ENCODE peak calls at places on chromosomes 16 and 17, in ten cellular contexts. M, I, Y, F, V, S, L, X, O and R are unnamed samples.

GRCh38 chr17:39631403-39631802 is 4.7 kb downstream of the PPP1R1B start:
- DNase-seq in M (no peak), I (no peak), Y (no peak), F (peak), V (no peak), S (no peak), L (no peak), X (no peak), O (no peak), R (no peak)

GRCh38 chr16:75264531-75264998 is 13.1 kb upstream of the BCAR1 start:
- DNase-seq in M (no peak), I (peak), Y (no peak), F (no peak), V (no peak), S (peak), L (no peak), X (no peak), O (no peak), R (no peak)

GRCh38 chr16:16073884-16074781 is 124.7 kb downstream of the ABCC1 start:
- DNase-seq in M (no peak), I (peak), Y (no peak), F (peak), V (peak), S (no peak), L (peak), X (no peak), O (peak), R (peak)

GRCh38 chr17:7992516-7992915 is 9.9 kb upstream of the GUCY2D start:
- DNase-seq in M (no peak), I (peak), Y (no peak), F (no peak), V (peak), S (no peak), L (no peak), X (no peak), O (no peak), R (peak)

GRCh38 chr17:40177275-40177874 is at the start of gene RAPGEFL1:
- DNase-seq in M (no peak), I (peak), Y (peak), F (peak), V (peak), S (no peak), L (no peak), X (peak), O (peak), R (peak)

GRCh38 chr16:3152022-3152272 is 17.1 kb downstream of the ZNF213 start:
- DNase-seq in M (no peak), I (no peak), Y (no peak), F (no peak), V (no peak), S (no peak), L (peak), X (no peak), O (no peak), R (no peak)

GRCh38 chr16:80176114-80176513 is 364.7 kb upstream of the DYNLRB2 start:
- DNase-seq in M (no peak), I (peak), Y (no peak), F (no peak), V (peak), S (no peak), L (no peak), X (no peak), O (no peak), R (peak)

GRCh38 chr17:79188048-79188447 is 113.4 kb downstream of the ENGASE start:
- DNase-seq in M (no peak), I (no peak), Y (no peak), F (peak), V (peak), S (no peak), L (no peak), X (peak), O (no peak), R (peak)

GRCh38 chr17:1558401-1558800 is 4.2 kb downstream of the PITPNA start:
- DNase-seq in M (no peak), I (no peak), Y (no peak), F (no peak), V (no peak), S (no peak), L (no peak), X (no peak), O (no peak), R (no peak)

GRCh38 chr16:24639769-24640168 is 89.7 kb upstream of the TNRC6A start:
- DNase-seq in M (no peak), I (no peak), Y (no peak), F (no peak), V (no peak), S (no peak), L (no peak), X (no peak), O (no peak), R (no peak)

GRCh38 chr17:9371019-9371418 is 204.6 kb downstream of the STX8 start:
- DNase-seq in M (no peak), I (peak), Y (no peak), F (no peak), V (peak), S (no peak), L (no peak), X (peak), O (no peak), R (peak)

GRCh38 chr17:44307387-44308186 is 814 bp upstream of the RUNDC3A start:
- DNase-seq in M (no peak), I (peak), Y (no peak), F (peak), V (peak), S (no peak), L (no peak), X (peak), O (no peak), R (peak)

GRCh38 chr17:30323262-30323894 is 10.5 kb downstream of the TMIGD1 start:
- DNase-seq in M (no peak), I (no peak), Y (no peak), F (no peak), V (peak), S (no peak), L (peak), X (peak), O (no peak), R (no peak)

GRCh38 chr17:36608794-36609497 is 7.6 kb downstream of the MRM1 start:
- DNase-seq in M (peak), I (peak), Y (no peak), F (peak), V (peak), S (no peak), L (no peak), X (peak), O (no peak), R (peak)

GRCh38 chr16:46751381-46751780 is 3.2 kb upstream of the MYLK3 start:
- DNase-seq in M (no peak), I (no peak), Y (no peak), F (no peak), V (no peak), S (no peak), L (no peak), X (no peak), O (no peak), R (no peak)

GRCh38 chr17:44887971-44888955 is 11.0 kb downstream of the EFTUD2 start:
- DNase-seq in M (no peak), I (no peak), Y (no peak), F (no peak), V (no peak), S (no peak), L (peak), X (no peak), O (no peak), R (no peak)

GRCh38 chr17:75832652-75833400 is 11.4 kb downstream of the UNC13D start:
- DNase-seq in M (no peak), I (no peak), Y (no peak), F (peak), V (no peak), S (no peak), L (no peak), X (no peak), O (no peak), R (no peak)

GRCh38 chr17:43906951-43907424 is 348 bp downstream of the MPP2 start:
- DNase-seq in M (no peak), I (no peak), Y (no peak), F (peak), V (no peak), S (no peak), L (no peak), X (no peak), O (no peak), R (no peak)

GRCh38 chr17:69246726-69247375 is 18.2 kb upstream of the ABCA10 start:
- DNase-seq in M (no peak), I (peak), Y (no peak), F (no peak), V (peak), S (no peak), L (peak), X (peak), O (no peak), R (peak)

GRCh38 chr16:649646-650045 is 481 bp downstream of the WDR90 start:
- DNase-seq in M (no peak), I (peak), Y (no peak), F (no peak), V (peak), S (no peak), L (no peak), X (no peak), O (no peak), R (peak)